ENCODE peak calls at places on chromosome 9, in six cellular contexts. E is nephron progenitor cell; O is activated CD4-positive, alpha-beta T cell treated with anti-CD3 and anti-CD28 coated beads, Interleukin-2, amount 50 U/mL, for 1 hour; P is head of caudate nucleus; Q is activated naive CD8-positive, alpha-beta T cell treated with anti-CD3 and anti-CD28 coated beads, Interleukin-2, amount 50 U/mL, for 24 hours; C is AG20443. U is an unnamed sample.

GRCh38 chr9:573551-574410 is 267.7 kb upstream of the DMRT1 start:
- DNase-seq in Q (no peak), O (no peak), P (no peak), E (peak; percentile 10), C (no peak), U (peak; percentile 59)

GRCh38 chr9:84379740-84380139 is 39.2 kb upstream of the SLC28A3 start:
- DNase-seq in E (no peak), C (peak; percentile 39), O (no peak), P (no peak), Q (no peak), U (no peak)

GRCh38 chr9:130242270-130243014 is 23.1 kb upstream of the HMCN2 start:
- DNase-seq in E (no peak), Q (no peak), C (no peak), O (no peak), P (no peak), U (no peak)

GRCh38 chr9:15423328-15423985 is 781 bp downstream of the SNAPC3 start:
- DNase-seq in E (no peak), Q (no peak), P (no peak), O (no peak), C (peak; percentile 48), U (peak; percentile 36)

GRCh38 chr9:20884985-20885593 is 146.4 kb downstream of the HACD4 start:
- DNase-seq in C (peak; percentile 26), P (peak; percentile 66), O (peak; percentile 61), Q (peak; percentile 59), E (peak; percentile 33), U (peak; percentile 60)

GRCh38 chr9:118331622-118332045 is 627.4 kb downstream of the TLR4 start:
- DNase-seq in E (no peak), O (no peak), P (no peak), C (peak; percentile 73), Q (no peak), U (peak; percentile 95)

GRCh38 chr9:126702501-126703329 is 89.0 kb downstream of the LMX1B start:
- DNase-seq in P (peak; percentile 53), E (peak; percentile 69), O (peak; percentile 37), C (peak; percentile 67), Q (peak; percentile 57), U (no peak)

GRCh38 chr9:99185904-99186303 is 35.8 kb downstream of the ALG2 start:
- DNase-seq in P (no peak), O (no peak), E (no peak), C (no peak), Q (no peak), U (no peak)

GRCh38 chr9:91415290-91415689 is 8.3 kb downstream of the NFIL3 start:
- DNase-seq in O (no peak), P (no peak), E (no peak), C (no peak), Q (no peak), U (no peak)

GRCh38 chr9:132998861-132999635 is 20.6 kb downstream of the GFI1B start:
- DNase-seq in P (no peak), E (no peak), O (no peak), C (no peak), Q (no peak), U (no peak)

GRCh38 chr9:34636791-34637355 is 714 bp downstream of the SIGMAR1 start:
- DNase-seq in E (no peak), P (no peak), Q (no peak), C (no peak), O (no peak), U (no peak)